ENCODE peak calls at places on chromosomes 5 and 9, in ten cellular contexts. S is prostate gland, C is suprapubic skin, Z is stomach, U is HCT116, I is transverse colon, K is H1, M is GM23338, V is sigmoid colon, D is endothelial cell of umbilical vein. G is an unnamed sample.
A peak's percentile ranks its signal among the peaks of the same experiment; 100 is the strongest.

GRCh38 chr5:154970759-154971158 is 29.9 kb downstream of the MRPL22 start:
- DNase-seq in Z (no peak), V (no peak), S (no peak), M (no peak), C (no peak), I (no peak), K (no peak), U (no peak), D (peak; percentile 77), G (no peak)

GRCh38 chr5:157383151-157383810 is 76.7 kb upstream of the NIPAL4 start:
- DNase-seq in U (no peak), C (no peak), M (no peak), V (no peak), Z (no peak), K (no peak), D (no peak), S (no peak), I (no peak), G (no peak)

GRCh38 chr9:98130576-98131228 is 11.7 kb upstream of the TRIM14 start:
- DNase-seq in V (peak; percentile 51), D (no peak), M (no peak), K (no peak), S (no peak), C (peak; percentile 77), I (peak; percentile 5), Z (no peak), U (no peak), G (no peak)

GRCh38 chr5:150000990-150001659 is 586 bp downstream of the HMGXB3 start:
- DNase-seq in I (peak; percentile 57), Z (peak; percentile 50), M (peak; percentile 71), S (no peak), C (peak; percentile 78), V (peak; percentile 69), U (no peak), K (no peak), D (peak; percentile 50), G (no peak)

GRCh38 chr9:81556923-81557322 is 132.4 kb downstream of the TLE1 start:
- DNase-seq in K (no peak), M (no peak), S (no peak), D (no peak), C (no peak), V (no peak), U (no peak), Z (no peak), I (no peak), G (no peak)

GRCh38 chr5:65203746-65204145 is 278.0 kb downstream of the ADAMTS6 start:
- DNase-seq in U (no peak), K (no peak), D (peak; percentile 24), I (no peak), M (no peak), S (no peak), Z (no peak), V (no peak), C (no peak), G (no peak)

GRCh38 chr5:65892801-65893200 is 33.6 kb upstream of the ERBIN start:
- DNase-seq in Z (no peak), D (no peak), V (no peak), S (no peak), U (no peak), M (no peak), I (no peak), K (no peak), C (no peak), G (no peak)

GRCh38 chr5:52989781-52990530 is 804 bp downstream of the ITGA2 start:
- DNase-seq in I (peak; percentile 56), V (peak; percentile 70), S (peak; percentile 51), M (peak; percentile 71), Z (peak; percentile 34), U (peak; percentile 18), D (peak; percentile 78), C (peak; percentile 76), K (no peak), G (peak; percentile 32)

GRCh38 chr9:133050142-133050541 is 11.6 kb upstream of the CEL start:
- DNase-seq in Z (no peak), I (no peak), U (no peak), M (no peak), C (no peak), D (no peak), S (no peak), K (no peak), V (no peak), G (no peak)

GRCh38 chr5:67901816-67902496 is 313.6 kb upstream of the PIK3R1 start:
- DNase-seq in D (no peak), U (no peak), M (no peak), K (no peak), C (no peak), I (no peak), S (no peak), Z (no peak), V (no peak), G (no peak)

GRCh38 chr5:53233653-53234405 is 124.3 kb upstream of the MOCS2 start:
- DNase-seq in S (no peak), K (no peak), M (no peak), C (no peak), D (no peak), Z (no peak), I (no peak), U (no peak), V (no peak), G (no peak)

DNA sequence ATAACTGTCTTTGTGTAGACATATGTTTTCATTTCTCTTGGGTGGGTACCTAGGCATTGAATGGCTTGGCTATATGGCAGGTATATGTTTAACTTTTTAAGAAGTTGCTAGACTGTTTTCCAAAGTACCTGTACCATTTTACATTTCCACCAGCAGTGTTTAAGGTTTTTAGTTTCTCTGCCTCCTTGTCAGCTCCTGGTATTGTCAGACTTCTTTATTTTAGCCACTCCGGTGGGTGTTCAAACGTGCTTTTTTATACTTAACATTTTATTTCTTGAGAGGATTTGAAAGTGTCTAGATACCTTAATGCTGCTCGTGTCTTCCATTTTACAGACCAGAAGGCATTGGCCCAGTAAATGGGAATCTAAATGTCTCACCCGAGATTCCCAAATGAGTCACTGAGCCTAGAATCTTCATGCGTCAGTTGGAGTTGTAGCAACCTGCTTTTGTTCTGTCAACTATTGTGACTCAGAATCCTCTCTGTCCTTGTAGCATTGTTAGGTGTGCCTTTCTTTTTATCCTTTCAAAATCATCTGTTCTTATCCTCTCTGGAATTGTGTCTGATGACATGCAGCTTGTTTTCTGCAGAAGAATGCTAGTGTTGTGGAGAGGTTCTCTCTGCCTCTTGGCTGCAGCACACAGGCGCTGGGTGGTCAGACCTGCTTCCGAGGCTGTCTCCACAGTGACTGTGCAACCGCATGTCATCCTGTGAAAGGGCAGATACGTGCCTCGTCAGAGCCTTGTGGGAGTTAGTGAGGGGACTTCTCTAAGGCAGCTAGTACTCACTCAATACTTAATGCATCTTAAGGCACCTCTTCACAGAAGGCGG is 291.8 kb downstream of the AOPEP start:
- DNase-seq in Z (no peak), U (peak; percentile 32), C (no peak), M (peak; percentile 20), K (no peak), I (no peak), D (peak; percentile 81), V (peak; percentile 72), S (peak; percentile 55), G (peak; percentile 45)
- H3K4me1 ChIP-seq in Z (peaks cover 94% of the 10 kb centered on the region), U (peaks cover 31% of the 10 kb centered on the region), C (peaks cover 62% of the 10 kb centered on the region), M (no peaks in the 10 kb centered on the region), K (no peaks in the 10 kb centered on the region), I (peaks cover 15% of the 10 kb centered on the region), D (peaks cover 15% of the 10 kb centered on the region), V (peaks cover 95% of the 10 kb centered on the region), S (peaks cover 2% of the 10 kb centered on the region), G (no peaks in the 10 kb centered on the region)

GRCh38 chr9:120856700-120857099 is 14.0 kb upstream of the PSMD5 start:
- DNase-seq in M (no peak), U (no peak), Z (peak; percentile 88), I (peak; percentile 79), V (no peak), C (no peak), S (peak; percentile 63), K (no peak), D (no peak), G (peak; percentile 79)

GRCh38 chr9:120857481-120857880 is 14.8 kb upstream of the PSMD5 start:
- DNase-seq in C (no peak), D (no peak), S (no peak), M (no peak), K (no peak), V (no peak), Z (peak; percentile 50), U (no peak), I (no peak), G (no peak)

GRCh38 chr9:120854596-120855327 is 12.0 kb upstream of the PSMD5 start:
- DNase-seq in D (no peak), M (no peak), Z (no peak), U (no peak), C (no peak), K (no peak), S (no peak), V (no peak), I (no peak), G (no peak)

GRCh38 chr9:120857902-120858301 is 15.2 kb upstream of the PSMD5 start:
- DNase-seq in K (no peak), D (no peak), C (no peak), S (no peak), M (no peak), Z (no peak), U (no peak), I (no peak), V (no peak), G (no peak)

GRCh38 chr9:120855827-120856636 is 13.3 kb upstream of the PSMD5 start:
- DNase-seq in D (no peak), M (no peak), C (no peak), K (no peak), I (no peak), U (no peak), Z (no peak), S (no peak), V (no peak), G (no peak)
- TF ChIP-seq POLR2AphosphoS5 in D (no peak), M (no peak), C (no peak), K (no peak), I (no peak), U (no peak), Z (no peak), S (no peak), V (no peak), G (no peak)

GRCh38 chr9:104923740-104924139 is 4.2 kb downstream of the ABCA1 start:
- DNase-seq in D (no peak), Z (no peak), I (no peak), M (no peak), C (no peak), K (no peak), S (no peak), V (no peak), U (no peak), G (no peak)

GRCh38 chr9:104923289-104923688 is 4.7 kb downstream of the ABCA1 start:
- DNase-seq in S (no peak), I (no peak), C (no peak), M (no peak), Z (no peak), D (no peak), V (no peak), K (no peak), U (no peak), G (no peak)

GRCh38 chr9:104915739-104916138 is 12.2 kb downstream of the ABCA1 start:
- DNase-seq in S (no peak), V (no peak), M (no peak), D (no peak), U (no peak), Z (no peak), I (no peak), C (no peak), K (no peak), G (no peak)

GRCh38 chr9:104921067-104921741 is 6.8 kb downstream of the ABCA1 start:
- DNase-seq in K (no peak), C (no peak), M (no peak), V (no peak), Z (no peak), I (no peak), S (no peak), U (no peak), D (no peak), G (no peak)
- TF ChIP-seq CTCF in K (no peak), C (no peak), M (no peak), V (no peak), Z (no peak), I (no peak), S (no peak), U (no peak), D (no peak), G (no peak)

GRCh38 chr5:94759022-94759421 is 140.6 kb downstream of the SLF1 start:
- DNase-seq in I (no peak), U (no peak), D (no peak), S (no peak), K (no peak), M (no peak), Z (no peak), C (no peak), V (no peak), G (no peak)
- H3K4me1 ChIP-seq in I (no peaks in the 10 kb centered on the region), U (no peaks in the 10 kb centered on the region), D (no peaks in the 10 kb centered on the region), S (no peaks in the 10 kb centered on the region), K (no peaks in the 10 kb centered on the region), M (no peaks in the 10 kb centered on the region), Z (no peaks in the 10 kb centered on the region), C (no peaks in the 10 kb centered on the region), V (no peaks in the 10 kb centered on the region), G (no peaks in the 10 kb centered on the region)